ENCODE peak calls at places on chromosomes 1 and 21, in four cellular contexts. Q is coronary artery, D is GM10248, H is tibial artery. C is an unnamed sample.

GRCh38 chr1:35717911-35718476 is 690 bp downstream of the C1orf216 start:
- DNase-seq in Q (no peak), D (no peak), H (peak), C (no peak)

GRCh38 chr1:230340778-230341546 is 85.2 kb downstream of the PGBD5 start:
- DNase-seq in Q (no peak), D (no peak), H (no peak), C (no peak)

GRCh38 chr1:85571830-85572229 is 8.7 kb upstream of the CCN1 start:
- DNase-seq in Q (no peak), D (no peak), H (no peak), C (no peak)

GRCh38 chr1:160877221-160877620 is 7.8 kb downstream of the ITLN1 start:
- DNase-seq in Q (no peak), D (peak), H (no peak), C (no peak)

GRCh38 chr1:209569445-209570207 is 13.9 kb upstream of the CAMK1G start:
- DNase-seq in Q (no peak), D (peak), H (peak), C (no peak)

GRCh38 chr1:110136911-110137310 is 13.4 kb upstream of the SLC6A17 start:
- DNase-seq in Q (no peak), D (no peak), H (peak), C (no peak)

GRCh38 chr1:116501870-116502244 is 69.0 kb downstream of the CD58 start:
- DNase-seq in Q (no peak), D (no peak), H (no peak), C (no peak)

GRCh38 chr1:185520188-185520935 is 203.3 kb upstream of the IVNS1ABP start:
- DNase-seq in Q (no peak), D (no peak), H (no peak), C (no peak)

GRCh38 chr1:225794954-225795353 is 15.0 kb upstream of the EPHX1 start:
- DNase-seq in Q (no peak), D (no peak), H (no peak), C (no peak)

GRCh38 chr1:163076981-163077761 is 8.0 kb downstream of the RGS4 start:
- DNase-seq in Q (no peak), D (no peak), H (no peak), C (no peak)

GRCh38 chr1:21099034-21099868 is 77.4 kb downstream of the EIF4G3 start:
- DNase-seq in Q (no peak), D (no peak), H (no peak), C (no peak)

GRCh38 chr1:64948905-64949833 is 17.2 kb downstream of the JAK1 start:
- DNase-seq in Q (no peak), D (no peak), H (no peak), C (no peak)

GRCh38 chr1:235999259-235999925 is 65.5 kb downstream of the NID1 start:
- DNase-seq in Q (peak), D (peak), H (no peak), C (no peak)

GRCh38 chr1:220925707-220926106 is 46.5 kb downstream of the HLX start:
- DNase-seq in Q (no peak), D (no peak), H (no peak), C (no peak)

GRCh38 chr21:23789864-23790263 is 1817.4 kb downstream of the MRPL39 start:
- DNase-seq in Q (no peak), D (no peak), H (no peak), C (no peak)

GRCh38 chr1:208177656-208178055 is 66.5 kb downstream of the PLXNA2 start:
- DNase-seq in Q (no peak), D (peak), H (no peak), C (no peak)

GRCh38 chr1:42992043-42992697 is 33.5 kb upstream of the SLC2A1 start:
- DNase-seq in Q (no peak), D (no peak), H (no peak), C (no peak)

GRCh38 chr21:32886339-32886738 is 114.8 kb upstream of the PAXBP1 start:
- DNase-seq in Q (no peak), D (no peak), H (no peak), C (no peak)

GRCh38 chr1:226420860-226421259 is 13.0 kb upstream of the PARP1 start:
- DNase-seq in Q (peak), D (no peak), H (no peak), C (no peak)

GRCh38 chr21:21165063-21165645 is 166.9 kb downstream of the NCAM2 start:
- DNase-seq in Q (no peak), D (no peak), H (no peak), C (no peak)

GRCh38 chr1:97943354-97943753 is 22.5 kb upstream of the DPYD start:
- DNase-seq in Q (no peak), D (no peak), H (no peak), C (no peak)

GRCh38 chr1:25082995-25083394 is 149.3 kb downstream of the SYF2 start:
- DNase-seq in Q (no peak), D (no peak), H (no peak), C (no peak)

GRCh38 chr1:200885564-200886402 is 8.9 kb upstream of the INAVA start:
- DNase-seq in Q (no peak), D (no peak), H (no peak), C (no peak)

GRCh38 chr1:200905411-200906052 is 10.8 kb downstream of the INAVA start:
- DNase-seq in Q (no peak), D (no peak), H (no peak), C (no peak)

GRCh38 chr1:226135059-226135651 is 51.4 kb downstream of the ACBD3 start:
- DNase-seq in Q (no peak), D (no peak), H (no peak), C (peak)

GRCh38 chr21:36732217-36732616 is 33.3 kb downstream of the SIM2 start:
- DNase-seq in Q (no peak), D (no peak), H (peak), C (peak)

GRCh38 chr1:53091841-53092645 is 30.0 kb downstream of the PODN start:
- DNase-seq in Q (no peak), D (no peak), H (no peak), C (no peak)

GRCh38 chr1:116568925-116569490 is 1.8 kb downstream of the CD58 start:
- DNase-seq in Q (no peak), D (no peak), H (no peak), C (no peak)

DNA sequence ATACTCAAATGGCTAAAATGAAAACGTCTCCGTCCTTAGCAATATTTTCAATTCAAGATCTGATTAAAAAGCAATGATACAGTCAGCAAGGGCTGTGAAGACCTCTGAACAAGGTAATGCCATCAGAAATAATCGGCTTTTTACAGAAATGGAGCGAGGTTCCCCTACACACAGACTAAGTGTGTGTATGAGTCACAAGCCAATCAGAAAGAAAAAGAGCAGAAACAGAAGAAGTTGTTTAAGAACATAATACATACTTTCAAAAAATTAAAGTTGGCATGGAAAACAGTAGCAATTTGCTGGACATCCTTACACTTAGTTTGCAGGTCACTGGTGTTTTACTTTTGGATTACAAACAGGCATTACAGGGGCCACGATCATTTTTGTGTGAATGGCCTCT is 349.9 kb upstream of the RUNX1 start:
- DNase-seq in Q (no peak), D (no peak), H (no peak), C (no peak)
- TF ChIP-seq CTCF in Q (no peak), D (no peak), H (no peak), C (no peak)

GRCh38 chr21:26717146-26717739 is 128.0 kb downstream of the ADAMTS1 start:
- DNase-seq in Q (no peak), D (peak), H (no peak), C (no peak)
- TF ChIP-seq CTCF in Q (peak), D (peak), H (peak), C (peak)

GRCh38 chr1:222547260-222547614 is 667 bp downstream of the HHIPL2 start:
- DNase-seq in Q (no peak), D (no peak), H (no peak), C (no peak)
- TF ChIP-seq CTCF in Q (no peak), D (no peak), H (no peak), C (no peak)

DNA sequence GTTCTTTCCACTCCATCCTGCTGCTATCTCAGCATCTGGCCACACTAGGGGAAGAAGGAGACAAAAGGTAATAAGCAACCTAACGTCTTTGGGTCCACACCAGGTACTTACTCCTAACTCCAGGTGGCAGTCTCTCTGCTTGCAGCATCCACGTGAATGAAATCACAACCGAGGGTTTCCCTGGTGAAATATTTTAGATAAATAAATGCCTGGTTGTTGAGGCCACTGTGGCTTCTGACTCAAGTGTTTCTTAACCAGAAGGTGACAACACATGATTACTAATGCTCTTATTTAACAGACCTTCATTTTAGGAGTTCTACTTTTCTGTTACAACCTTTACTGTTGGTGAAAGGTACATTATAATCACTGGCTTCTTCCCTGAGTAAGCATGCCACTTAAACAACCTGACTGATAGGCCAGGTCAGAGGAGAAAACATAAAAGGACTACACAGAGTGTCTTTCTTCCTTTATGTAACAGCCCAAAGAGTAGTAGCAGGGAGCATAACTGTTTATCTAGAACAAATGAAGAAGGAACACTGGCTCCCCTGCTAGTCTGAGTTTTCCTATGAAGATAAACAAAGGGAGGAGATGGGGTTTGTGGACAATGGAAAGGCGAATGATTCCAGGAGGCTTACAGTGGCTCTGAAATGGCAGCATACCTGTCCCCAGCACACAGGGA is 59.9 kb downstream of the SYT6 start:
- DNase-seq in Q (no peak), D (no peak), H (no peak), C (no peak)
- TF ChIP-seq CTCF in Q (no peak), D (peak), H (no peak), C (no peak)